ENCODE peak calls at places on chromosomes 11 and 22, in six cellular contexts. V is K562, Y is cardiac muscle cell, R is fibroblast of lung, M is stomach, X is lung. D is an unnamed sample. For H3K9me3, the result is how much of the 10 kb centered on the place peaks cover.

GRCh38 chr11:64019106-64020031 is 16.4 kb upstream of the FLRT1 start:
- DNase-seq in V (no peak), R (no peak), Y (no peak), M (peak), X (no peak), D (no peak)

GRCh38 chr11:84384637-84385227 is 1098.6 kb upstream of the CCDC90B start:
- DNase-seq in X (peak), R (peak), V (peak), Y (peak), M (peak), D (peak)

GRCh38 chr22:17724241-17724640 is 50.0 kb downstream of the BID start:
- DNase-seq in M (no peak), V (no peak), Y (no peak), X (no peak), R (peak), D (no peak)

GRCh38 chr11:14644396-14645246 is 1.0 kb downstream of the PDE3B start:
- DNase-seq in M (peak), X (no peak), V (peak), R (peak), Y (peak), D (peak)

GRCh38 chr11:112965601-112966125 is 4.4 kb downstream of the NCAM1 start:
- DNase-seq in X (no peak), Y (no peak), V (no peak), R (no peak), M (no peak), D (no peak)

GRCh38 chr22:50715250-50715649 is 22.8 kb upstream of the ACR start:
- DNase-seq in X (no peak), R (no peak), V (no peak), Y (no peak), M (no peak), D (no peak)

GRCh38 chr11:6468712-6469495 is 4.8 kb downstream of the TRIM3 start:
- DNase-seq in R (peak), Y (peak), V (peak), X (peak), M (peak), D (no peak)

GRCh38 chr11:117456027-117456720 is 128.5 kb downstream of the CEP164 start:
- DNase-seq in M (no peak), R (no peak), V (no peak), Y (no peak), X (no peak), D (no peak)

GRCh38 chr11:116162086-116162485 is 610.7 kb downstream of the BUD13 start:
- DNase-seq in M (no peak), Y (no peak), V (no peak), R (no peak), X (peak), D (no peak)

GRCh38 chr11:4611986-4612385 is 4.0 kb upstream of the TRIM68 start:
- DNase-seq in Y (no peak), V (no peak), X (no peak), R (no peak), M (no peak), D (no peak)

GRCh38 chr11:34623463-34623862 is 2.6 kb downstream of the EHF start:
- DNase-seq in V (no peak), R (no peak), Y (no peak), M (no peak), X (no peak), D (no peak)

GRCh38 chr11:26194871-26195270 is 137.1 kb upstream of the ANO3 start:
- DNase-seq in R (no peak), Y (no peak), V (no peak), X (no peak), M (no peak), D (no peak)

GRCh38 chr11:71342951-71343827 is 90.8 kb upstream of the SHANK2 start:
- DNase-seq in R (peak), X (peak), Y (peak), V (peak), M (peak), D (no peak)
- TF ChIP-seq CTCF in R (peak), X (peak), Y (peak), V (peak), M (no peak), D (peak)

DNA sequence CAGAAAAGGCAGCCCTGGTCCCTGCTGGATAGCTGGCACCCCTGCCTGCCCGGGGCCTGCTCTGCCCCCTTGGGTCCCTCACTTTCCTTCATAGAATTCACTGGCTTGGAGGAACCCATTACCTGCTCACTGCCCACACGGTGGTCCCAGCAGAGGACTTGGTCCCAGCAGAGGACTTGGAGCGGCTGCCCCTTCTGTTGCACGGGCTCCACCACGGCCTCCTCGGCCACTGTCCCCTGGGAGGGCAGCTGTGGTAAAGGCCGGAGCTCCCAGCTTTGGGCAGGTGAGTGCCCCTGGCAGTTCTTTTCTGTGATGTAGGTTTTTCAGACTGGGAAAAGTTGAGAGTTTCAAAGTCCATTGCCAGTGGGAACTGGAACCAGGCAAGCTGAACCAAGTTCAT is 25.9 kb downstream of the BRSK2 start:
- DNase-seq in V (no peak), R (no peak), M (no peak), X (no peak), Y (no peak), D (no peak)
- H3K9me3 ChIP-seq in V (under half), R (under half), M (under half), X (under half), Y (under half), D (under half)

GRCh38 chr11:108027057-108027456 is 18.4 kb downstream of the CUL5 start:
- DNase-seq in Y (no peak), R (no peak), M (no peak), X (no peak), V (no peak), D (no peak)
- TF ChIP-seq CTCF in Y (no peak), R (no peak), M (no peak), X (no peak), V (peak), D (peak)

DNA sequence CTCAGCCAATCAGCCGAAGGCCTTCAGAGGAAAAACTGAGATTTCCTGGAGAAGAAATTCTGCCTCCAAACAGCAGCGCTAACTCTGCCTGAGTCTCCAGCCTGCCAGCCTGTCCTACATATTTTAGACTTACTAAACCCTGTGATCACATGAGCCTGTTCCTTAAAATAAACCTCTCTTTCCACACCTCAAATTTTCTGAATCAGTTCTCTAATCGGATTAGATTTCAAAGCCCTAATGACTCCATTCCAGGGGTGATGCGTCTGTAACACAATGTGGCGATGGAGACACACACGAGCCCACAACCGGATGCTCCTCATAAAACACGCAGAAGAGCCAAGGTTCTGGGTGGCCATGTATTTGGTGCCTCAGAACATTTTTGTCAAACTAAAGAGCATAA is 1371.2 kb downstream of the BRD1 start:
- DNase-seq in Y (no peak), M (no peak), X (no peak), V (no peak), R (no peak), D (no peak)
- H3K9me3 ChIP-seq in Y (under half), M (under half), X (under half), V (under half), R (under half), D (under half)

GRCh38 chr22:38467904-38468760 is at the start of gene KDELR3:
- DNase-seq in X (peak), R (peak), Y (peak), V (peak), M (peak), D (no peak)
- TF ChIP-seq CTCF in X (no peak), R (peak), Y (peak), V (peak), M (no peak), D (peak)

DNA sequence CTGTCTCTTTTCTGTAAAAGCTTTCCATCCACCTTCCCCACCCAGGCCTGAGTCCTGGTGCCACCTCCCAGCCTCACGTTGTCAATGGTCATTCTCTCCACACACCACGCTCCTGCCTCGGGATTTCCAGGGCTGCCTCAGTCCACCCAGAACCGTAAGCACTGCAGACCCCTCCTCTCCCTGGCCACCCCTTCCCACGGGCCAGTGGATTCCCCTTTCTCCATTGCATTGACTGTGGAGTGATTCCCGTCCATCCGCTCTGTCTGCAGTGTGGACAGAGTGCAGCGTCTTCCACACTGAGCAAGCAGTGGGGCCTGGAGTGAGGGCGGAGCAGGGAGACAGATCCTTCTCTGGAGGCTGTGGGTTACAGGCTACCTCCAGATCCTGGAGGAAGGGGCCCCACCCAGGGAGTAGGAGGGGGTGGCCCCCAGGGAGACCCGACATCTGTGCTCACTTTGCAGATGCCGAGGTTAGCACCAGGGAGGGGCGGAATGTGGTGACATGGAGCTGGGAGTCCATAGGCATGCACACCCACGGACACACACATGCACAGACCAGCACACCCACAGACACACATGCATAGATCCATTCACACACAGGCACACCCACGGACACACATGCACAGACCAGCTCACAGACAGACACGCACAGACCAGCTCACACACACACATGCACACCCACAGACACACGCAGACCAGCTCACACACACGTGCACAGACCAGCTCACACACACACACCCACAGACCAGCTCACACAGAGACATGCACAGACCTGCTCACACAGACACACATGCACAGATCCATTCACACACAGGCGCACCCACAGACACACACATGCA is 109.6 kb upstream of the B3GAT1 start:
- DNase-seq in Y (no peak), V (no peak), R (no peak), M (no peak), X (no peak), D (no peak)
- H3K9me3 ChIP-seq in Y (under half), V (under half), R (under half), M (under half), X (under half), D (under half)

DNA sequence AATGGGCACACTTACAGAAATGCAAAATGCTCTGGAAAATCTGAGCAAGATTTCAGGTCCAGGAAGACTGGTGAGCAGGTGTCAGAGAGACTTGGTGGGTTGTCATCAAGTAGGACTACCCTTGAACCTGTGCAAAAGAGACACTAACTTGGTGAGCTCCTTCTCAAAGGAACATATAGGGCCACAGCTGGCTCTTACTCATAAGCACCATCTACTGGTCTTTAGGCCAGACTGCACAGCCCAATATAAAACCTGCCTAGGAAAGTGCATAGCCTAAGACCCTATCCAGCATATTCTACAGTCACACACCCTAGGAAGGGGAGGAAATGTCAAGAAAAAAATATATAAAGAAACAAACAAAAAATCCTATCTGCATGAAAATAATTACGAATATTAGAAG is 18.2 kb upstream of the OR10W1 start:
- DNase-seq in X (no peak), Y (peak), R (peak), V (peak), M (no peak), D (peak)
- TF ChIP-seq CTCF in X (no peak), Y (peak), R (peak), V (peak), M (no peak), D (peak)